ENCODE peak calls at places on chromosomes 12 and 14, in five cellular contexts. U is kidney, Z is PC-3, K is H9, P is transverse colon. Y is an unnamed sample.
A peak's percentile ranks its signal among the peaks of the same experiment; 100 is the strongest.

GRCh38 chr14:103395245-103395644 is 10.0 kb downstream of the MARK3 start:
- DNase-seq in Z (peak; percentile 58), U (no peak), K (no peak), P (no peak), Y (no peak)

GRCh38 chr14:24258119-24258518 is 4.9 kb downstream of the TGM1 start:
- DNase-seq in U (peak; percentile 62), K (no peak), P (no peak), Z (no peak), Y (no peak)

GRCh38 chr14:60317609-60318008 is 68.6 kb downstream of the PPM1A start:
- DNase-seq in Z (no peak), K (peak; percentile 56), P (no peak), U (no peak), Y (no peak)

GRCh38 chr14:78202976-78203375 is 32.8 kb downstream of the NRXN3 start:
- DNase-seq in U (no peak), K (no peak), Z (peak; percentile 1), P (no peak), Y (no peak)

GRCh38 chr14:77809011-77809410 is 9.1 kb downstream of the ADCK1 start:
- DNase-seq in P (no peak), K (no peak), Z (no peak), U (no peak), Y (no peak)

GRCh38 chr14:80955434-80955939 is at the start of gene TSHR:
- DNase-seq in P (no peak), U (peak; percentile 69), K (peak; percentile 48), Z (no peak), Y (peak; percentile 75)

GRCh38 chr12:107884769-107885694 is 110.5 kb downstream of the ASCL4 start:
- DNase-seq in U (peak; percentile 71), Z (peak; percentile 72), K (peak; percentile 76), P (peak; percentile 60), Y (peak; percentile 89)

GRCh38 chr14:31926652-31927347 is 150.3 kb upstream of the ARHGAP5 start:
- DNase-seq in P (no peak), U (no peak), Z (no peak), K (no peak), Y (no peak)

GRCh38 chr12:106030210-106031175 is 108.3 kb downstream of the NUAK1 start:
- DNase-seq in K (no peak), U (no peak), Z (peak; percentile 93), P (no peak), Y (no peak)

GRCh38 chr12:76927170-76927784 is 48.5 kb upstream of the CSRP2 start:
- DNase-seq in P (peak; percentile 24), K (peak; percentile 82), Z (peak; percentile 70), U (no peak), Y (peak; percentile 96)

DNA sequence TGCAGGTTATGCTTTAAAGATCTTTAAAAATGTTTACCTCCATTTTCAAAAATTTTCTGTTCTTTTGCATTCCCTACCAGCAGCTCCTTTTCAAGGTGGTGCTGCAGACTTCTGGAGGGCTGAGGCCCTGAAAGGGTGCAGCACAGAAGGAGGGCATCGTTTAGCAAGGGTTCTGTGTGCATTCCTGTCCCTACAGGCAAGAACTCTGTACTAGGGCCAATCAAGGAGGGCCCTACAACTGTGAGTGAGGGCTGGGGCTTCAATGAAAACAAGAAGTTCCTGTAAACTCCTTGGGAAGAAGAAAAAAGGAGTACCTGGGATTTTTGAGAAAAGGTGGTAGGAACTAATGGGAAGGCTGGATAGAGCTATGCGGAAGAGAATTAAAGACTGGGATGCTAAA is 50.7 kb upstream of the CSRP2 start:
- DNase-seq in Z (no peak), P (no peak), U (no peak), K (no peak), Y (peak; percentile 54)
- H3K27ac ChIP-seq in Z (no peak overlapping the region), P (no peak overlapping the region), U (no peak overlapping the region), K (no peak overlapping the region), Y (no peak overlapping the region)

DNA sequence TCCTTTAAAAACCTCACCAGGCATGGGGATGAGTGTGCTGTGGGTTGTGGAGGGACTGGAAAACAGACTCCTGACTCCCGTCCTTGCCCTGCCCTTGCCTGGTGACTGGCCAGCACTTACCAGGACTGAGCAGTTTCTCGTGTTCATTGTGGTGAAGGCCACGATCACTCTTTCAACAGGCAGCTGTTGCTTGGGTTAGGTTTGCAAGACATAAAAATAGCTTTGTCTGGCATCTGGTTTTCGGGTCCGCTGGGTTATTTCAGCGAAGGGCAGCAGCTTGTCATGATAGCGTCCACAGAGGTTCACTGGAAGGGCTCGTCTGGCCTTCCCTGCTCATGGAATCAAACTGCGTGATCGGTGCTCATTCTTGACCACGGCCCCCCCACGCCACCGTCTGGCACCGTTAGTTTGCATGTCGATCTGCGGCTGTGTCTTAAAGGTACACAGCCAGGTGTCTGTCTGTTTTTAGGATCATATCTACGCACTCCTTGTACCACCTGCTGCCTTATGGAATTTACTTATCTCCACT is 15.2 kb downstream of the ACACB start:
- DNase-seq in Z (no peak), U (no peak), P (peak; percentile 44), K (no peak), Y (no peak)
- H3K27ac ChIP-seq in Z (no peak overlapping the region), U (peak overlapping the region; percentile 78), P (peak overlapping the region; percentile 79), K (no peak overlapping the region), Y (no peak overlapping the region)

DNA sequence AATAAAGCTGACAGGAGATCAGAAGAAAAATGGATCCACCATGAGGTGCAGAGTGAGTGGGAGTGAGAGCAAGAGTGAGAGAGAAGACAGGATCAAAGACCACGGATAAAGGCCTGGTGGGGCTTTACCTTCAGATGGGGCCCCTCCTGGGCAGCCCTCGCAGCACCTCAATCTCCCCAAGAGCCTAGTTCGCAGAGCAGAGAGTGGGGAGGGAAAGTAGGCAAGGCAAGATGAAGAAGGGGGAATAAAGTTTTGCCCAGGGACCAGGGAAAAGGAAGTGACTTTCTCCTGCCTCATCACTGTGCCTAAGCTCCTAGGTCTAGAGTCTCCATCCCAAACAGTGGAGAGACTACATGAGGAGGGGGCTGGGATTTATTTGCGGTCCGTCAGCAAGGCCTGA is 10.3 kb downstream of the OR10P1 start:
- DNase-seq in Z (no peak), K (no peak), U (no peak), P (no peak), Y (no peak)
- H3K27ac ChIP-seq in Z (no peak overlapping the region), K (no peak overlapping the region), U (no peak overlapping the region), P (peak overlapping the region; percentile 81), Y (no peak overlapping the region)

GRCh38 chr12:110908377-110909136 is 11.8 kb downstream of the MYL2 start:
- DNase-seq in U (peak; percentile 39), P (no peak), K (no peak), Z (no peak), Y (no peak)

GRCh38 chr12:110906088-110906487 is 14.3 kb downstream of the MYL2 start:
- DNase-seq in U (no peak), P (no peak), K (no peak), Z (peak; percentile 24), Y (no peak)

GRCh38 chr12:110906516-110906915 is 13.9 kb downstream of the MYL2 start:
- DNase-seq in U (no peak), P (no peak), Z (no peak), K (no peak), Y (no peak)

GRCh38 chr12:110907583-110907982 is 12.8 kb downstream of the MYL2 start:
- DNase-seq in K (no peak), P (no peak), U (peak; percentile 43), Z (no peak), Y (peak; percentile 60)

DNA sequence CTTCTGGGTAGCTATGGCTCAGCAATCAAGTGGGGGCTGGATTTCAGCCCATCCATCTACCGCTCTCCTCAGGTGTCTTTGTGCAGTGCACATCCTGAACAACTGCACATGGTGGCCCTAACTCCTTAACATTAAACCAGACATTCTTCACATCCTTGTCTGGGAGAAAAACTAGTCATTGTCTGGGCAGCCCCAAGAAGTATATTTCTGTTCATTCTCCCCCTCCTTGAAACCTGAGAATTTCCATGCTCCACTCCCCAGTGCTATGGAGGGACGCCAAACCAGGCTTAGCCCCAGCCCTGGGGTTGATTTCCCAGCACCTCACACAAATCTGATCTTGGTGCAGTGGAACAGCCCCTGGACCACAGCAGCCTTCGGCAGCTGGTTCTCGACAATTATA is 13.4 kb downstream of the MYL2 start:
- DNase-seq in P (no peak), U (no peak), Z (no peak), K (no peak), Y (no peak)
- H3K27ac ChIP-seq in P (no peak overlapping the region), U (no peak overlapping the region), Z (no peak overlapping the region), K (no peak overlapping the region), Y (no peak overlapping the region)

GRCh38 chr14:20989464-20989786 is 355 bp upstream of the METTL17 start:
- DNase-seq in P (no peak), U (no peak), K (no peak), Z (no peak), Y (no peak)
- H3K27ac ChIP-seq in P (peak overlapping the region; percentile 91), U (peak overlapping the region; percentile 20), K (no peak overlapping the region), Z (peak overlapping the region; percentile 21), Y (no peak overlapping the region)

DNA sequence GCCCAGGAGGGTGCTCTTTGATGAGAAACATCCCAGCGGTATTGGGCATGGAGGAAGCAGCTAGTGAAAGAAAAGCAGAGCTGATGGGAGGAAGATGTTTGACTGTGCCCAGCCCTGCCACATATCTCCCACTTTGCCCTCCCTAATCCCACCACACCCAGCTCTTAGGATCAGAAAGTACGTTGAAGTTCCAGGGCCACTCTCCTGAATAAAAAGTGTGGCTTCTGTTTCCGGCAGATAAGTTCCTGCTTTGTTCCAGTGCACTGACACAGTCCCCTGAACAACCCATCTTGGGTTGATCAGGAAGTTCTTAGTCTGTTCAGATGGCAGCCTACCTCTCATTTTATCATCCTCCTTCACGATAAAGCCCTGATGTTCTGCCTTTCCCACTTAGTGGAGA is 16.5 kb downstream of the TPCN1 start:
- DNase-seq in K (no peak), U (no peak), Z (no peak), P (peak; percentile 41), Y (no peak)
- H3K27ac ChIP-seq in K (no peak overlapping the region), U (peak overlapping the region; percentile 47), Z (peak overlapping the region; percentile 96), P (peak overlapping the region; percentile 92), Y (no peak overlapping the region)

GRCh38 chr12:42625611-42626010 is 36.1 kb upstream of the PRICKLE1 start:
- DNase-seq in U (no peak), P (no peak), K (no peak), Z (peak; percentile 51), Y (no peak)
- H3K27ac ChIP-seq in U (no peak overlapping the region), P (no peak overlapping the region), K (no peak overlapping the region), Z (no peak overlapping the region), Y (no peak overlapping the region)

GRCh38 chr12:49228653-49229052 is 36.2 kb upstream of the TUBA1C start:
- DNase-seq in K (no peak), Z (no peak), P (no peak), U (no peak), Y (peak; percentile 74)

GRCh38 chr12:49223590-49224369 is 34.9 kb upstream of the TUBA1A start:
- DNase-seq in Z (no peak), P (no peak), K (no peak), U (no peak), Y (no peak)

GRCh38 chr12:49223122-49223521 is 34.2 kb upstream of the TUBA1A start:
- DNase-seq in K (no peak), Z (no peak), P (no peak), U (no peak), Y (no peak)

GRCh38 chr12:49227701-49228100 is 37.2 kb upstream of the TUBA1C start:
- DNase-seq in P (no peak), K (no peak), Z (no peak), U (no peak), Y (no peak)

DNA sequence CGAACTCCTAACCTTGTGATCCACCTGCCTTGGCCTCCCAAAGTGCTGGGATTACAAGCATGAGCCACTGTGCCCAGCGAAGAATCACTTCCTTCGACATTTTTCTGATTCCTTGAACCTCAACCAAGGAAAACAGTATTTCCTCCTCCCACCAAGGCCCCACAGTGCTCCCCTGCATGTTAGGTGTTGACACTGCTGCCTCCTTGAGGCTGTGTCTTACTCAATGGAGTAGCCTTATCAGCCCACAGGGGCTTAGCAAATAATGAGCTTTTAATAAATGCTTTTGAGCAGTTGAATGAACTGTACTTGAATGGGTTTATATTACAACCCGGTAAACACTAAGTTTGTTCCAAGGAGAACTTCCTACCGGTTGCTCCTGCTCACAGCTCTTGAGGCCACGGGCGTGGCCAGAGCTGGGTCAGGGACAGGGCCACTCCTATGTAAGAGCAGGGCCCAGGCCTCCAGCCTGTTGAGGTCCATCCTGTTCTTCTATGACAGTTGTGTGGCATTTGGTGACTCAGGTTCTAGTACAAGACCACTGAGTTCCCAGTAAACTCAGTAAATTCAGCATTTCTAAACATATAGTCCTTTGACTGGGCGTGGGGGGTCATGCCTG is 36.8 kb upstream of the TUBA1A start:
- DNase-seq in K (peak; percentile 42), Z (peak; percentile 47), P (peak; percentile 21), U (no peak), Y (peak; percentile 61)
- H3K27ac ChIP-seq in K (no peak overlapping the region), Z (no peak overlapping the region), P (no peak overlapping the region), U (no peak overlapping the region), Y (no peak overlapping the region)

Y was measured in endodermal cell.